ENCODE peak calls at places on chromosomes 7 and 10, in eight cellular contexts. E, O, W, S, G, K, L and X are unnamed samples.

GRCh38 chr7:113128028-113128427 is 9.7 kb upstream of the SMIM30 start:
- DNase-seq in S (no peak), K (no peak), E (no peak), O (no peak), W (no peak), L (no peak), G (no peak), X (no peak)

GRCh38 chr7:79340212-79340611 is 113.3 kb downstream of the MAGI2 start:
- DNase-seq in W (no peak), S (no peak), E (no peak), K (no peak), G (no peak), L (no peak), O (no peak), X (no peak)

GRCh38 chr10:116880716-116881440 is 31.6 kb downstream of the ENO4 start:
- DNase-seq in O (no peak), E (no peak), L (no peak), W (peak), G (no peak), K (no peak), S (no peak), X (no peak)

GRCh38 chr10:11863353-11864105 is 40.4 kb downstream of the PROSER2 start:
- DNase-seq in O (peak), W (no peak), L (no peak), E (no peak), S (no peak), G (no peak), K (no peak), X (no peak)

GRCh38 chr7:27684491-27684890 is 21.8 kb upstream of the HIBADH start:
- DNase-seq in K (no peak), G (no peak), W (no peak), L (no peak), O (no peak), S (no peak), E (no peak), X (no peak)

GRCh38 chr7:92808006-92808405 is 28.4 kb downstream of the CDK6 start:
- DNase-seq in E (no peak), K (no peak), S (no peak), L (no peak), G (no peak), O (no peak), W (no peak), X (no peak)

GRCh38 chr10:79054203-79055099 is 14.3 kb upstream of the ZMIZ1 start:
- DNase-seq in E (no peak), O (no peak), W (no peak), G (no peak), L (no peak), K (no peak), S (peak), X (no peak)

GRCh38 chr10:101031796-101032636 is 982 bp downstream of the SFXN3 start:
- DNase-seq in O (no peak), S (peak), W (peak), K (no peak), E (no peak), G (peak), L (no peak), X (no peak)

GRCh38 chr7:149690688-149691446 is 82.5 kb downstream of the ZNF467 start:
- DNase-seq in K (peak), W (peak), E (peak), S (peak), L (peak), O (no peak), G (peak), X (peak)

GRCh38 chr10:112454910-112455779 is 8.1 kb downstream of the VTI1A start:
- DNase-seq in K (no peak), E (no peak), L (no peak), G (peak), W (no peak), O (no peak), S (no peak), X (no peak)

GRCh38 chr7:133934974-133935330 is 192.2 kb upstream of the LRGUK start:
- DNase-seq in W (no peak), L (no peak), S (no peak), G (no peak), K (no peak), O (no peak), E (no peak), X (no peak)

GRCh38 chr7:95155965-95156364 is 168.4 kb downstream of the PON1 start:
- DNase-seq in E (no peak), L (no peak), S (no peak), K (no peak), W (no peak), O (no peak), G (no peak), X (no peak)

GRCh38 chr7:47401571-47402570 is 180.0 kb downstream of the TNS3 start:
- DNase-seq in E (no peak), L (no peak), O (no peak), K (no peak), G (no peak), S (no peak), W (no peak), X (no peak)

GRCh38 chr10:42428534-42428933 is 209.8 kb downstream of the ZNF33B start:
- DNase-seq in O (no peak), G (peak), L (peak), S (peak), K (no peak), E (no peak), W (peak), X (peak)

GRCh38 chr7:75817112-75817511 is 3.5 kb upstream of the CCL24 start:
- DNase-seq in K (no peak), S (no peak), L (no peak), W (no peak), G (no peak), E (no peak), O (no peak), X (no peak)

GRCh38 chr10:48607356-48608278 is 2.7 kb upstream of the ARHGAP22 start:
- DNase-seq in O (no peak), E (peak), L (no peak), G (no peak), K (no peak), W (no peak), S (no peak), X (no peak)

GRCh38 chr7:93212881-93213280 is 13.4 kb downstream of the HEPACAM2 start:
- DNase-seq in L (no peak), S (no peak), O (no peak), E (no peak), W (no peak), K (no peak), G (no peak), X (no peak)

GRCh38 chr7:36591643-36592042 is 132.7 kb downstream of the AOAH start:
- DNase-seq in L (no peak), S (no peak), G (no peak), E (no peak), O (no peak), K (no peak), W (no peak), X (no peak)

GRCh38 chr10:13969118-13969791 is 361.5 kb downstream of the FRMD4A start:
- DNase-seq in G (no peak), E (no peak), L (no peak), K (no peak), S (no peak), O (no peak), W (no peak), X (no peak)

GRCh38 chr7:75856562-75856961 is 22.3 kb upstream of the RHBDD2 start:
- DNase-seq in K (no peak), E (no peak), G (no peak), W (no peak), O (no peak), L (no peak), S (no peak), X (no peak)

GRCh38 chr10:21995557-21995956 is 8.0 kb downstream of the DNAJC1 start:
- DNase-seq in S (no peak), G (no peak), O (no peak), L (no peak), K (no peak), W (no peak), E (no peak), X (no peak)

GRCh38 chr10:94357193-94357592 is 5.5 kb downstream of the NOC3L start:
- DNase-seq in K (no peak), S (no peak), L (no peak), O (no peak), W (no peak), E (no peak), G (no peak), X (no peak)

DNA sequence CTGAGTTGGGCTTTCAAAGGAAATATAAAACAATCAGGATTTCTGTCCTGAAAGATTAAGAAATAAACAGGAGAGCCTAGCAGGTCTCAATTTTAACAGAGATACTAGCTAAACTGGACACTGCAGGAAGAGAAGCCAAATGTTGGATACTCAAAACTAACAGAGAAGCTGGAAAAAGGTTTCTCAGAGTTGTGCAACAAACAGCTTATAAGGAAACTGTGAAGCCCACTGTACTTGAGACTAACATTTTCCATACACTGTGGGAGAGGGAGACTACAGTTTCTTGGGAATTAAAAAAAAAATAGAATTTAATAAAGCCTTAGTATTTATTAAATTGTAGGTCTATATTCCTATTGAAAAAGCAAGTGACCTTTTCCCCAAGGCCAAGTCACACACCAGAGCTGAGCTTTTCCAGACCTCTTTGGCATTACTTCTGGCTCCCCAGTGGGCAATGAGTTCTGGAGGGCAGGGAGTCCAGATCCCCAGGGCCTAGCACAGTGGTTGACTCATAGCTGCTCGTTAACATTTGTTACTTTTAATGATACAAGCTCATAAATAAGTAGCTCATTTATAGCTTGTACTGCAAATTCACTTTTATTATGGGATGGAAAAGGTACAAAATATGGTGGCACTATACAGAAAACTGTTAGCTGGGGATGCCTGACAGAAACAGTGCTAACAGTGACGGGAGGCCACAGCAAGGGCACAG is 68.3 kb downstream of the MINDY3 start:
- DNase-seq in G (no peak), L (no peak), S (no peak), E (peak), W (no peak), K (no peak), O (no peak), X (no peak)
- TF ChIP-seq POLR2AphosphoS5 in G (no peak), L (no peak), S (no peak), E (no peak), W (no peak), K (no peak), O (no peak), X (no peak)

GRCh38 chr10:88170628-88171027 is 307.2 kb downstream of the PTEN start:
- DNase-seq in E (no peak), S (no peak), K (no peak), L (no peak), O (no peak), G (no peak), W (no peak), X (no peak)
- H2AFZ ChIP-seq in E (no peak), S (no peak), K (no peak), L (no peak), O (no peak), G (no peak), W (no peak), X (no peak)

GRCh38 chr10:61458031-61458430 is 4.8 kb upstream of the TMEM26 start:
- DNase-seq in W (no peak), K (no peak), E (no peak), O (no peak), L (no peak), G (no peak), S (no peak), X (no peak)
- TF ChIP-seq POLR2AphosphoS5 in W (no peak), K (no peak), E (no peak), O (no peak), L (no peak), G (no peak), S (no peak), X (no peak)

DNA sequence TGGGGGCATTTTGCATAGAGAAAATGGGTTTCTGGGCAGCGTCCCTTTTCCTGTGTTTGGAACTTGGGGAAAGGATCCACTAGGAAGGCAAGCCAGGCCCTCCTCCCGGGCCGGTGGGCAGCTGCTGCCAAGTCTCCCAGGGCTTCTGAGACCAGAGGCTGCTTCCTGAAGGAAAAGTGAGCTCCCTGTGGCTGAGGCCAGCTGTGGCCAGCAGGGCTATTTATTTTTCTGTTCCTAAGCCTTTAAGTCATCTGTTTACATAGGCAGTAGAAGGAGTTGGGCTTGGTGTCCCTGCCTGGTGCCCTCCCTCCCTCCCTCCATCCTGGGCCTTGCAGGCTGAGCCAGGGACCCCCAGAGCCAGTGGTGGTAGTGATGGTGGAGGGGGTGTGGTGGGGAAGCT is 70.5 kb upstream of the COL13A1 start:
- DNase-seq in E (peak), K (no peak), W (no peak), O (no peak), S (no peak), L (no peak), G (no peak), X (no peak)
- H2AFZ ChIP-seq in E (no peak), K (no peak), W (no peak), O (no peak), S (no peak), L (no peak), G (no peak), X (no peak)

GRCh38 chr10:69332278-69333010 is 54.1 kb downstream of the HK1 start:
- DNase-seq in G (no peak), K (no peak), W (no peak), O (no peak), L (no peak), E (no peak), S (no peak), X (no peak)

GRCh38 chr10:69333205-69333604 is 54.9 kb downstream of the HK1 start:
- DNase-seq in G (peak), L (no peak), W (peak), S (no peak), K (no peak), E (no peak), O (no peak), X (no peak)

GRCh38 chr10:69335613-69336012 is 57.3 kb downstream of the HK1 start:
- DNase-seq in L (no peak), K (no peak), W (no peak), S (no peak), E (no peak), O (no peak), G (no peak), X (no peak)

GRCh38 chr10:69335063-69335587 is 56.8 kb downstream of the HK1 start:
- DNase-seq in S (no peak), L (peak), K (no peak), O (no peak), W (no peak), E (peak), G (no peak), X (no peak)

GRCh38 chr10:69334258-69335062 is 56.2 kb downstream of the HK1 start:
- DNase-seq in S (no peak), K (no peak), W (no peak), O (no peak), G (no peak), E (no peak), L (peak), X (no peak)
- TF ChIP-seq POLR2AphosphoS5 in S (no peak), K (no peak), W (no peak), O (no peak), G (no peak), E (no peak), L (peak), X (no peak)

DNA sequence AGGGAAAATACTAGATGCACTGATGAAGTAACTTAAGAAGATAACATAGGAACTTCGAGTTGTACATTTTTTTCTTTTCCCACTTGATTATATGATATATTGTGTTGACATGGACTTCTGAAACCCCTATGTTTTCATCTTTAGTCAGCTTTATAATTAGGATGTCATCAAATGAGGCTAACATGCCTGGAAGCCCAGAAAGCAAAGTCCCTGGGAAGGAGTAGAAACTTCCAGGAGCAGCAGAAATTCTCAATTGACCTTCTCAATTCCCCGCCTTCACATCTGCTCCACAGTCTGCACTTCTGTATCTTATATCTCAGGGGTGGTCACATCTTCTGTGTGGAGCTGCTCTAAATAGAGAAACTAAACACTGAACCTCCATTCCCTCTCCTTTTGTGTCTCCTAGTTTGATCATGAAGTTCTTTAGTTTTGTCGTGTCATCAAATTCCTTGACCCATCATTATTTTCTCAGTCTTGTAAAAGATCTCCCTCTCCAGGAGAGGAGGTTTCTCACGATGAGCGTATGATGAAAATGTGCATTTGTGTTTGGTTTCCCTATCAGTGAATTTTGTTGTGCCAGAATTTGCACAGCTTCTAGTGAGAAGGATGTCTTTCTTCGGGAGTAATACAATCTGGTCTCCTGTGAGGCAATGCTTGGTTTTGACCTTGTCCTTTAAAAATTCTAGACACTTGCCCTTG is 303.3 kb downstream of the SUGCT start:
- DNase-seq in O (no peak), E (no peak), S (no peak), G (no peak), W (no peak), L (no peak), K (no peak), X (no peak)
- H2AFZ ChIP-seq in O (no peak), E (peak), S (no peak), G (no peak), W (peak), L (no peak), K (no peak), X (no peak)

GRCh38 chr7:121449735-121450134 is 53.6 kb upstream of the FAM3C start:
- DNase-seq in O (no peak), W (no peak), S (no peak), L (no peak), E (no peak), G (no peak), K (no peak), X (no peak)
- TF ChIP-seq POLR2AphosphoS5 in O (no peak), W (no peak), S (no peak), L (no peak), E (no peak), G (no peak), K (no peak), X (no peak)

DNA sequence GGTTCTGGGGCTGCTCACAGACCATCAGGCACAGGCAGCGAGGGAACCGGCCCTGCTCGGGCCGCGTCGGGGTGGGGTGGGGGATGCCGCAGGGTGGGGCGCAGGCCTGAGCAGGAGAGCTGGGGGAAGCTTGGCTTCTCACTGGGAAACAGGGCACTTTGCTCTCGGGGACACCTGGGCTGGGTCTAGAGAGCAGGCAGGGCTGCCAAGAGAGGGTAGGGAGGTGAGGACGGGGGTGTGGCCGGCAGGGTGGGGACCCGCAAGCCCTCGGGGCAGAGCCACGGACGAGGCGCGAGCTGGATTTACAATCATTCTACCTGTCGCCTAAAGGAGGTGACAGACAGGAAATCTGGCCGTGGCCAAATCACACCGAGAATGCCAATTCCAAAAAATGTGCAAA is 11.1 kb downstream of the INTS1 start:
- DNase-seq in G (no peak), W (no peak), L (peak), S (no peak), O (no peak), K (no peak), E (no peak), X (no peak)
- H2AFZ ChIP-seq in G (no peak), W (no peak), L (no peak), S (no peak), O (no peak), K (no peak), E (no peak), X (no peak)

GRCh38 chr10:114184276-114184675 is 5.1 kb downstream of the TDRD1 start:
- DNase-seq in E (no peak), L (no peak), O (no peak), S (no peak), K (no peak), W (no peak), G (no peak), X (no peak)

GRCh38 chr10:114195079-114195478 is 15.9 kb downstream of the TDRD1 start:
- DNase-seq in K (no peak), O (no peak), G (no peak), L (no peak), W (no peak), E (no peak), S (no peak), X (no peak)

GRCh38 chr10:114188876-114189275 is 9.7 kb downstream of the TDRD1 start:
- DNase-seq in O (no peak), W (no peak), L (no peak), E (no peak), G (no peak), K (no peak), S (no peak), X (no peak)

GRCh38 chr10:114188001-114188400 is 8.8 kb downstream of the TDRD1 start:
- DNase-seq in K (no peak), G (no peak), L (no peak), E (no peak), O (no peak), S (no peak), W (no peak), X (no peak)

DNA sequence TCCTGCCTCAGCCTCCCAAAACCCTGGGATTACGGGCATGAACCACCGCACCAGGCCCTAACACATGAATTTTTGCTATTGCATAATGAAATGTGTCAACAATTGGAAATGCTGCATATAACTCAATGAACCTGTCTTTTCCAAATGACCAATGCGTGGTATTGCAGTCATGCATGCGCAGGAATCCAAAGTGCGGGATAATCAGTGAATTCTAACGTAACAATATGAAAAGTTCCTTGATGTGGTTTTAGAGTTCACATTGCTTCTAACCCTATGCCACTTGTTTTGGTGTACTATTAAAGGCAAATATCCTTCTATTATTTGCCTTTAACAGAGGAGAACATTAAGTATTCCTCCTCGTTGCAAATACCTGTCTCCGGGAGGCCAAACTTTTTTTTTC is 10.5 kb downstream of the TDRD1 start:
- DNase-seq in O (no peak), L (no peak), W (no peak), G (no peak), E (no peak), K (no peak), S (no peak), X (no peak)
- TF ChIP-seq POLR2AphosphoS5 in O (no peak), L (no peak), W (no peak), G (no peak), E (no peak), K (no peak), S (no peak), X (no peak)